ENCODE peak calls at places on chromosomes 4 and X, in ten cellular contexts. M is heart right ventricle; E is MCF 10A; D is psoas muscle; P is AG10803; S is heart left ventricle; C is HCT116; L is PC-3; T is CD4-positive, alpha-beta T cell; K is kidney epithelial cell. Z is an unnamed sample.

GRCh38 chr4:67565284-67565683 is 6.8 kb downstream of the STAP1 start:
- DNase-seq in M (no peak), E (no peak), D (no peak), P (peak; percentile 42), S (no peak), C (no peak), L (no peak), T (no peak), K (no peak), Z (no peak)

GRCh38 chrX:38879631-38880220 is 78.5 kb downstream of the MID1IP1 start:
- DNase-seq in M (peak; percentile 29), E (no peak), D (peak; percentile 18), P (no peak), S (no peak), C (no peak), L (peak; percentile 66), T (no peak), K (no peak), Z (no peak)

GRCh38 chr4:8188743-8189550 is 10.1 kb upstream of the SH3TC1 start:
- DNase-seq in M (peak; percentile 86), E (peak; percentile 97), D (peak; percentile 83), P (no peak), S (peak; percentile 93), C (no peak), L (peak; percentile 11), T (no peak), K (no peak), Z (no peak)

GRCh38 chrX:6849711-6850415 is 297.6 kb upstream of the STS start:
- DNase-seq in M (no peak), E (no peak), D (no peak), P (peak; percentile 5), S (no peak), C (no peak), L (no peak), T (no peak), K (no peak), Z (no peak)

GRCh38 chr4:140666889-140667614 is 89.1 kb downstream of the TBC1D9 start:
- DNase-seq in M (no peak), E (no peak), D (no peak), P (no peak), S (no peak), C (no peak), L (no peak), T (no peak), K (no peak), Z (no peak)

GRCh38 chrX:21375795-21376069 is 1.5 kb downstream of the CNKSR2 start:
- DNase-seq in M (no peak), E (no peak), D (no peak), P (no peak), S (no peak), C (no peak), L (no peak), T (no peak), K (no peak), Z (no peak)

GRCh38 chrX:1763294-1763693 is 148.4 kb downstream of the ASMT start:
- DNase-seq in M (no peak), E (no peak), D (no peak), P (no peak), S (no peak), C (no peak), L (no peak), T (no peak), K (no peak), Z (no peak)

GRCh38 chrX:156004256-156004655 is 6.8 kb downstream of the IL9R start:
- DNase-seq in M (no peak), E (no peak), D (no peak), P (no peak), S (no peak), C (no peak), L (no peak), T (no peak), K (no peak), Z (no peak)

GRCh38 chr4:74364649-74365491 is at the start of gene EREG:
- DNase-seq in M (peak; percentile 6), E (peak; percentile 66), D (peak; percentile 14), P (peak; percentile 29), S (peak; percentile 35), C (peak; percentile 74), L (no peak), T (no peak), K (no peak), Z (no peak)

GRCh38 chr4:151968643-151969042 is 207.8 kb upstream of the GATB start:
- DNase-seq in M (no peak), E (no peak), D (no peak), P (no peak), S (no peak), C (no peak), L (no peak), T (no peak), K (no peak), Z (no peak)

GRCh38 chrX:57104921-57105398 is 16.4 kb downstream of the SPIN2B start:
- DNase-seq in M (no peak), E (no peak), D (no peak), P (no peak), S (no peak), C (no peak), L (no peak), T (no peak), K (no peak), Z (no peak)

GRCh38 chrX:150767045-150767395 is 73.8 kb downstream of the MTMR1 start:
- DNase-seq in M (peak; percentile 23), E (peak; percentile 21), D (no peak), P (no peak), S (no peak), C (no peak), L (no peak), T (no peak), K (no peak), Z (no peak)

GRCh38 chr4:33882246-33882990 is 2361.9 kb downstream of the ARAP2 start:
- DNase-seq in M (no peak), E (no peak), D (no peak), P (peak; percentile 16), S (no peak), C (no peak), L (peak; percentile 44), T (no peak), K (no peak), Z (no peak)

GRCh38 chr4:22500128-22500611 is 15.7 kb downstream of the ADGRA3 start:
- DNase-seq in M (peak; percentile 10), E (peak; percentile 82), D (no peak), P (no peak), S (no peak), C (no peak), L (peak; percentile 88), T (no peak), K (no peak), Z (no peak)

GRCh38 chrX:139559383-139560042 is 29.0 kb downstream of the F9 start:
- DNase-seq in M (peak; percentile 21), E (peak; percentile 70), D (no peak), P (peak; percentile 69), S (no peak), C (peak; percentile 24), L (peak; percentile 78), T (no peak), K (peak; percentile 18), Z (no peak)
- TF ChIP-seq CTCF in M (no peak), E (peak; percentile 33), D (peak; percentile 58), P (peak; percentile 63), S (peak; percentile 40), C (peak; percentile 45), L (peak; percentile 74), T (no peak), K (peak; percentile 61), Z (peak; percentile 36)

GRCh38 chrX:80810365-80810978 is 795 bp upstream of the BRWD3 start:
- DNase-seq in M (no peak), E (peak; percentile 11), D (no peak), P (peak; percentile 0), S (no peak), C (no peak), L (no peak), T (no peak), K (no peak), Z (no peak)

GRCh38 chrX:80816051-80816450 is 6.4 kb upstream of the BRWD3 start:
- DNase-seq in M (no peak), E (peak; percentile 30), D (no peak), P (no peak), S (no peak), C (no peak), L (no peak), T (no peak), K (no peak), Z (no peak)

GRCh38 chrX:80808160-80808735 is 1.4 kb downstream of the BRWD3 start:
- DNase-seq in M (peak; percentile 79), E (peak; percentile 76), D (peak; percentile 61), P (peak; percentile 65), S (peak; percentile 74), C (peak; percentile 64), L (peak; percentile 80), T (peak; percentile 56), K (no peak), Z (no peak)

GRCh38 chrX:80808854-80809493 is 703 bp downstream of the BRWD3 start:
- DNase-seq in M (peak; percentile 6), E (peak; percentile 34), D (no peak), P (peak; percentile 2), S (peak; percentile 25), C (no peak), L (peak; percentile 41), T (no peak), K (no peak), Z (no peak)

GRCh38 chrX:80812176-80812575 is 2.5 kb upstream of the BRWD3 start:
- DNase-seq in M (peak; percentile 7), E (peak; percentile 35), D (no peak), P (peak; percentile 43), S (peak; percentile 31), C (no peak), L (peak; percentile 26), T (no peak), K (no peak), Z (no peak)
- TF ChIP-seq CTCF in M (no peak), E (no peak), D (no peak), P (peak; percentile 31), S (no peak), C (peak; percentile 29), L (no peak), T (no peak), K (peak; percentile 14), Z (peak; percentile 16)

DNA sequence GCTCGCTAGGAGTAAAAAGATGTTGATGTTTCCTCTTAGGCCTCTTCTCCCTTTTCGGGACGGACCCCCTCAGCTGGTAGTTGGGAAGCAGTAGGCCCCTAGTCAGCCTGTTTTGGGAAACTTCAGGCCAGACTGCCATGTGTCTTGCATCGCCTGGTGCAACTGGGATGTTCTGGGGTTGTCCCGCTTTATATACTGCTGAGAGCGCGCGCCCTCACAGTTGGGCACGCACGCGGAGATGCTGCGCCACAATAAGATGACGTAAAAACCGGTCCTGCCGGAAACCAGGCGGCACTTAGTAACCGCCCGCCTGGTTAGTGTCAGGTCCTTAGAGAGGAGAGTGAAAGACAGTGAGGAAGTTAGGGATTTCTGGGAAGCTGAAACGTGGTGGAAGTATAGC is 231.3 kb upstream of the CT83 start:
- DNase-seq in M (no peak), E (no peak), D (no peak), P (no peak), S (no peak), C (no peak), L (no peak), T (no peak), K (no peak), Z (no peak)
- TF ChIP-seq CTCF in M (no peak), E (no peak), D (no peak), P (no peak), S (no peak), C (no peak), L (no peak), T (no peak), K (no peak), Z (no peak)

GRCh38 chrX:13703589-13703988 is 14.7 kb downstream of the RAB9A start:
- DNase-seq in M (no peak), E (no peak), D (no peak), P (no peak), S (no peak), C (no peak), L (no peak), T (no peak), K (no peak), Z (no peak)
- TF ChIP-seq CTCF in M (no peak), E (no peak), D (no peak), P (no peak), S (no peak), C (no peak), L (no peak), T (no peak), K (no peak), Z (no peak)

Z was measured in D721Med.